ENCODE peak calls at places on chromosomes 5 and 9, in four cellular contexts. One of them, this sample, is unnamed.

GRCh38 chr9:73199886-73200285 is 48.2 kb downstream of the ANXA1 start:
- DNase-seq in mesendoderm: peak; percentile 35
- DNase-seq in transverse colon: no peak
- DNase-seq in IMR-90: no peak
- DNase-seq in this sample: no peak

GRCh38 chr9:95076696-95077052 is 240.8 kb downstream of the FANCC start:
- DNase-seq in mesendoderm: no peak
- DNase-seq in transverse colon: no peak
- DNase-seq in IMR-90: no peak
- DNase-seq in this sample: no peak

GRCh38 chr9:73042155-73042554 is 89.3 kb upstream of the ALDH1A1 start:
- DNase-seq in mesendoderm: peak; percentile 37
- DNase-seq in IMR-90: no peak
- DNase-seq in transverse colon: no peak
- DNase-seq in this sample: no peak

GRCh38 chr5:11062379-11062778 is 301.3 kb upstream of the DAP start:
- DNase-seq in mesendoderm: peak; percentile 39
- DNase-seq in IMR-90: peak; percentile 2
- DNase-seq in transverse colon: no peak
- DNase-seq in this sample: no peak

GRCh38 chr5:25544652-25545249 is 900.0 kb upstream of the CDH10 start:
- DNase-seq in mesendoderm: peak; percentile 86
- DNase-seq in transverse colon: no peak
- DNase-seq in IMR-90: no peak
- DNase-seq in this sample: no peak

GRCh38 chr9:93451762-93452709 is 551 bp downstream of the FAM120A start:
- DNase-seq in IMR-90: peak; percentile 33
- DNase-seq in transverse colon: peak; percentile 58
- DNase-seq in mesendoderm: peak; percentile 65
- DNase-seq in this sample: no peak

GRCh38 chr5:138754699-138755057 is 1.5 kb downstream of the CTNNA1 start:
- DNase-seq in transverse colon: no peak
- DNase-seq in IMR-90: no peak
- DNase-seq in mesendoderm: no peak
- DNase-seq in this sample: no peak

GRCh38 chr5:180853121-180853520 is 8.0 kb downstream of the ZFP62 start:
- DNase-seq in IMR-90: no peak
- DNase-seq in transverse colon: no peak
- DNase-seq in mesendoderm: no peak
- DNase-seq in this sample: no peak

GRCh38 chr9:133862585-133863041 is 124.5 kb upstream of the SARDH start:
- DNase-seq in IMR-90: no peak
- DNase-seq in mesendoderm: no peak
- DNase-seq in transverse colon: peak; percentile 29
- DNase-seq in this sample: no peak

GRCh38 chr5:159403906-159404641 is 73.8 kb upstream of the IL12B start:
- DNase-seq in IMR-90: no peak
- DNase-seq in transverse colon: no peak
- DNase-seq in mesendoderm: no peak
- DNase-seq in this sample: no peak

DNA sequence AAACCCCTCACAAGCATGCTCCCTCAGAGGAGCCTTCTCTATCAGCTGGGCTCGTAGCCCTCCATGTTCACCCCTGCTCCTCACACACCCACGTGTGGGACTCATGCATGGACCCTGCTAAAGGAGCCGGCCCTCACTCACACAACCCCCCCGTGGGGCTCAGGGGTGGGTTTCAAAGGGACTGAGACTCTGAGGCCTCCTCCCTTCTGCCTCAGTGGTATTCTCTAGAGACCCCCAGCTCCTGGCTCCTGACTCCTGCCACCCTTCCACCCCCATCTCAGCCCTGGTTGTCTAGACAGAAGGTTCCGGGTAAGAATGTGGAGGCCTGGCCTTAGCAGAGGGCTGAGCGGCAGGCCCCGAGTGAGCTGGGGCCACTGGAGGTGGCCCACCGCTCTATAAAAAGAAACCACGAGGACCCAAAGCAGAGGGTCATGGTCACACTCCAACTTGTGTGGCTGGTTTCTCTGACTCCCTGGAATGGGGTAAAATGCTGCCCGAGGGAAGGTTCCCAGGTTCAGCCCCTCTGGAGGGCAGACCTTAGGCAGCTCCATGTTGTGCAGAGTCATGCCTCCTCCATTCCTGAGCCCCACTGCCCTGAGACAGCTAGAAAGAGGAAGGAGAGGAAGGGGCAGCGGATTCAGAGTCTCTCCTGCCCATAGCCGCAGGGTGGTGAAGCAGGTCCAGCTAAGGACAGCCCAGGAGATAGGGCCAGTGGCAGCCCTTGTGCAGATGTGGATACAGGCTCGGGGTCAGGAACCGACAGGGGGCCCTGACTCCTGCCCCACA is 10.8 kb downstream of the SEPTIN8 start:
- DNase-seq in IMR-90: no peak
- DNase-seq in transverse colon: peak; percentile 4
- DNase-seq in mesendoderm: no peak
- DNase-seq in this sample: no peak
- H3K27ac ChIP-seq in IMR-90: no peak overlapping the region
- H3K27ac ChIP-seq in transverse colon: no peak overlapping the region
- H3K27ac ChIP-seq in mesendoderm: no peak overlapping the region
- H3K27ac ChIP-seq in this sample: no peak overlapping the region

GRCh38 chr5:78507531-78507930 is 141.0 kb downstream of the LHFPL2 start:
- DNase-seq in transverse colon: no peak
- DNase-seq in mesendoderm: no peak
- DNase-seq in IMR-90: no peak
- DNase-seq in this sample: no peak

GRCh38 chr5:78509145-78509865 is 139.3 kb downstream of the LHFPL2 start:
- DNase-seq in transverse colon: no peak
- DNase-seq in mesendoderm: no peak
- DNase-seq in IMR-90: no peak
- DNase-seq in this sample: no peak

GRCh38 chr5:78509884-78510769 is 138.4 kb downstream of the LHFPL2 start:
- DNase-seq in IMR-90: no peak
- DNase-seq in mesendoderm: peak; percentile 80
- DNase-seq in transverse colon: peak; percentile 80
- DNase-seq in this sample: no peak

GRCh38 chr5:78506296-78507049 is 142.1 kb downstream of the LHFPL2 start:
- DNase-seq in mesendoderm: peak; percentile 62
- DNase-seq in IMR-90: peak; percentile 39
- DNase-seq in transverse colon: no peak
- DNase-seq in this sample: no peak

DNA sequence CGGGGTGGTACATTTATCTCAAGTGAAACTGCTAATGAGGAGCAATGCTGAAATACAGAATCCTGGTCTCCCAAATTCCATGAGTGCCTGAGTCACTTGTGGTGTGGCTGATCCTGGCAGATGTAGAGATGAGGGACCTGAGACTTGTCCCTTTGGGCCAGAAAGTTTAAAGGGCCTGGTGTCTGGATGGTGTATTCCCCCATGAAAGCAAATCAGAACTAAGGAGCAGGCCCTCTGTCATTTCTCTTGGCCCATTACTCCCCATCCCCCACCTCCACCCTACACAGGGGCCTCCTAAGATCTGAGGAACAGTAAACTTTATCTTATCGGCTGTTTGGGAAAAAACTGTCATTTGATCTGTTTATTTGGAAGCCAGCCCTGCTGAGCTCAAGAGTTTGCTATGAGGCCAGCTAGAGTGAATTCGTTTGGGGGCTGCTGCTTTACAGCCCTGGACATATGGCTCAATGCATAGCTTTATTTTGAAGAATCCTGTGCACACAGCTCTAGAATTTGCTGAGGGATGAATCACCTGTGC is 140.3 kb downstream of the LHFPL2 start:
- DNase-seq in mesendoderm: peak; percentile 87
- DNase-seq in IMR-90: peak; percentile 78
- DNase-seq in transverse colon: no peak
- DNase-seq in this sample: peak; percentile 38
- H3K4me3 ChIP-seq in mesendoderm: no peak overlapping the region
- H3K4me3 ChIP-seq in IMR-90: no peak overlapping the region
- H3K4me3 ChIP-seq in transverse colon: no peak overlapping the region
- H3K4me3 ChIP-seq in this sample: no peak overlapping the region

GRCh38 chr9:131263701-131264100 is 12.6 kb downstream of the FAM78A start:
- DNase-seq in mesendoderm: no peak
- DNase-seq in IMR-90: no peak
- DNase-seq in transverse colon: no peak
- DNase-seq in this sample: no peak
- H3K27ac ChIP-seq in mesendoderm: no peak overlapping the region
- H3K27ac ChIP-seq in IMR-90: no peak overlapping the region
- H3K27ac ChIP-seq in transverse colon: no peak overlapping the region
- H3K27ac ChIP-seq in this sample: no peak overlapping the region

DNA sequence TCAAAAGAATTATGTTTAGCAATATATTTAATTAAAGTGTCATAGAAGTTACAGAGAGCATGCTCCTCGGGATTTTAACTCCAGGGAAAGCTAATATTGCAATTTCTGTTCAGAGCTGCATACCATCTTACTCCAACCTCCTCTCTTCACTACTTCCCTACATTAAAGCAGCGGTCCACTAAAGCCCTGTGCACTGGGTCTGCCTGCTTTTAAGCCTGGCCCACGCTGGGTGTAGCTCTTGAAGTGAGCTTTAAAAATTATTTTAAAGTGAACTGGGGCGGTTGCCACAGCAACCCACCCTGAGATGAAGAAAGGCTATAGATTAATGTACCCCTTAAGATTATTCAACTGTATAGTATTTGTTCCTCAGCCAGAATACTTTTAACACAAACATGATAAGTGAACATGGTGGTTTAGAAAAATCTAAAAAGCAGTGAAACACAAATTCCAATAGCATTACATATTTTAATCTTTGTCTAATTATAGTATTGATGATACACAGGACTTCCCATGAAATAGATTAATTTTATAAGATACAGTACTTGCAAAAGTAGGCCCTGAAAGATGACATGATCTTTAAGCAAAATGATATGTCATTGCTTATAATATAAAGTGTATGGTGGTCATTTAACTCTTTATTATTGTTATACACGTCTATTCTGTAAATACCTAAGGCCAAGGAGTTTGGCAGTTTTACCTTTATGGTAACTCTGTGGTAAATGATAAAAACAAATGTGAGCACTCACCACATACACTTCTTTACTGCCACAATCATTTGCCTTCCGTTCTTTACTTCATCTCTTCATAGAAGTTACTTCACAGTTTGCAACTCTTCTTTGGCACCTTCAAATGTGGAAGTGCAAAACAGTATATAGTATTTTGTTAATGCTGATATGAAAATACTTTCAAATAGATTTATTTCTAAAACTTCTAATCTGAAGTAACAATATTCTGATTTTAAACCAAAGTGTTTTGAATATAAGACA is 4.1 kb upstream of the MEF2C start:
- DNase-seq in IMR-90: no peak
- DNase-seq in mesendoderm: no peak
- DNase-seq in transverse colon: no peak
- DNase-seq in this sample: no peak
- H3K4me3 ChIP-seq in IMR-90: no peak overlapping the region
- H3K4me3 ChIP-seq in mesendoderm: no peak overlapping the region
- H3K4me3 ChIP-seq in transverse colon: no peak overlapping the region
- H3K4me3 ChIP-seq in this sample: no peak overlapping the region

This sample was measured in AG04450.